ENCODE peak calls at places on chromosomes 4 and X, in four cellular contexts. H, X, K and N are unnamed samples.

GRCh38 chrX:31590581-31591113 is 518.8 kb upstream of the FTHL17 start:
- DNase-seq in K (no peak), H (peak; percentile 6), X (no peak), N (no peak)

GRCh38 chr4:7427326-7428260 is 7.1 kb downstream of the PSAPL1 start:
- DNase-seq in K (no peak), X (no peak), H (no peak), N (no peak)

GRCh38 chr4:25650271-25650670 is 5.4 kb upstream of the SLC34A2 start:
- DNase-seq in H (no peak), K (no peak), X (no peak), N (no peak)

GRCh38 chrX:38941675-38942074 is 140.4 kb downstream of the MID1IP1 start:
- DNase-seq in H (no peak), X (no peak), K (no peak), N (no peak)

GRCh38 chr4:128525939-128526630 is 238.5 kb upstream of the PGRMC2 start:
- DNase-seq in X (no peak), K (no peak), H (no peak), N (no peak)

GRCh38 chr4:7697326-7697725 is 242.3 kb downstream of the AFAP1 start:
- DNase-seq in H (no peak), X (no peak), K (no peak), N (no peak)

GRCh38 chr4:108416831-108417230 is 203.5 kb upstream of the RPL34 start:
- DNase-seq in K (no peak), H (no peak), X (no peak), N (no peak)

GRCh38 chr4:17132226-17132625 is 233.8 kb upstream of the LDB2 start:
- DNase-seq in X (no peak), H (no peak), K (no peak), N (no peak)

GRCh38 chr4:110197421-110198398 is 705 bp downstream of the ELOVL6 start:
- DNase-seq in K (no peak), X (no peak), H (peak; percentile 23), N (peak; percentile 27)

GRCh38 chr4:38860788-38861424 is 4.3 kb upstream of the TLR6 start:
- DNase-seq in H (peak; percentile 78), K (peak; percentile 41), X (peak; percentile 65), N (peak; percentile 46)

GRCh38 chr4:86482851-86483490 is 111.1 kb upstream of the PTPN13 start:
- DNase-seq in X (no peak), K (no peak), H (no peak), N (no peak)

GRCh38 chr4:40516651-40517050 is 113.0 kb downstream of the RBM47 start:
- DNase-seq in K (no peak), H (no peak), X (no peak), N (no peak)

GRCh38 chr4:40514409-40515025 is 115.1 kb downstream of the RBM47 start:
- DNase-seq in K (no peak), X (no peak), H (peak; percentile 41), N (no peak)

GRCh38 chr4:40511017-40511614 is 118.5 kb downstream of the RBM47 start:
- DNase-seq in X (no peak), K (no peak), H (no peak), N (no peak)

GRCh38 chr4:40515398-40516293 is 114.0 kb downstream of the RBM47 start:
- DNase-seq in K (peak; percentile 95), X (no peak), H (peak; percentile 82), N (peak; percentile 54)

DNA sequence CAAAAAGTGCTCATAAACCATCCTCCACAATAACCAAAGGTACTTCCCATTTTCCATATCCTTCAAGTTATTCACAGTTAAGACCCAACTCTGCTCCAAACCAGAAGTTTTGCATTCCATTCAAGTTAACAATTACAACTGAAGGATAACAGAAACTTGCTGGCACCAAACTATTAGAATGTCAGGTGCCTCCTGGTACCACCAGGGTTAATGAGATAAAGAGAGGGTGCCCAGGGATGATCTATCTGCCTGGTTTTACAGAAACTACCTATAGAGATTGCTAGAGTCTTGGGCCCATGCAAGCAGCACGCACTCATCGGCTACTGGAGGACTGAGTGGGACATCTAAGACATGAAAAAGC is 114.6 kb downstream of the RBM47 start:
- DNase-seq in H (no peak), K (no peak), X (no peak), N (no peak)
- TF ChIP-seq SPI1 in H (no peak), K (no peak), X (no peak), N (no peak)

GRCh38 chr4:137749466-137749865 is 217.2 kb upstream of the PCDH18 start:
- DNase-seq in H (no peak), K (no peak), X (no peak), N (no peak)
- TF ChIP-seq SPI1 in H (no peak), K (no peak), X (no peak), N (no peak)

DNA sequence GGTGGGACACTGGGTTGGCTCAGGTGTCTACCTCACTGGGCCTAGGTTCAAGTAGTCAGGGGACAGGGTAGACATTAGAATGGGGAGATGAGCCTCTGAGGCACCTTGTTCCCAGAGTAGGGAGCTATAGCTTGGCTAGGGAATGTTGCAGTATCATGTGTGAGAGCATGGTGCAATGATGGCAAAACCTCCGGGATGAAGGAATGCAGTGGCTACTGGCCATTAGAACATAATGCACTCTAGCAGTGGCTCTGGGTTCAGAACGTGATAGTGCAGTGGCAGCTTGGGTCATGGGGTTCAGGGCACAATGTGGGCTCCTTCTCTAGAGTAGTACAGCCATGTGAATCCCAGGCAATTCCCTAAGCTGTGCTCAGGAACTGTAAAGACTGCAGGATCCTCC is 471.5 kb downstream of the CCSER1 start:
- DNase-seq in H (no peak), K (no peak), X (no peak), N (no peak)
- TF ChIP-seq SPI1 in H (no peak), K (no peak), X (no peak), N (no peak)

GRCh38 chrX:72054776-72055495 is 76.8 kb downstream of the RTL5 start:
- DNase-seq in X (no peak), H (no peak), K (no peak), N (no peak)
- TF ChIP-seq SPI1 in X (no peak), H (no peak), K (no peak), N (no peak)

GRCh38 chrX:48890296-48890925 is 7.2 kb downstream of the TIMM17B start:
- DNase-seq in X (no peak), H (no peak), K (no peak), N (no peak)
- TF ChIP-seq SPI1 in X (no peak), H (peak; percentile 15), K (no peak), N (no peak)

GRCh38 chrX:98607739-98608138 is 1724.0 kb downstream of the RPA4 start:
- DNase-seq in H (no peak), K (no peak), X (no peak), N (no peak)
- TF ChIP-seq SPI1 in H (no peak), K (no peak), X (no peak), N (no peak)

DNA sequence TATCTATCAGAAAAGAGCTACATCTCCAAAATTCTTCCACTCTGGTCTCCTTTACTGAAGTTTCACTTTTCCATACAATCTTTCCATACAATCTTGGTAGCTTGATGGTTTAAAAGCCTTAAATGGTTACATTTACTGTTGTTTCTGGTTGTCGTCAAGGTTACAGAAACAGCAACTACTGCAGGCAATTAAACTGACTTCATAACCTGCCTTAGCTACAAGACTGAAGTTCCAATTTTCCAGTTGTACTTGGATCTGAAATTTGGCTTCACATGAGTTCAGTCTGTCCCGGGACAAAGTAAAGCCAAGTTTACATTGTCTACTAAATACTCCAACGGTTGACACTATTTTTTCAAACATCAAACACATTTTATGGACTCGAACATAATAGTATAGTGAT is 326.4 kb downstream of the ANKRD50 start:
- DNase-seq in K (no peak), H (no peak), X (no peak), N (no peak)
- TF ChIP-seq SPI1 in K (no peak), H (no peak), X (no peak), N (no peak)

GRCh38 chrX:17689971-17690409 is 47.3 kb upstream of the SCML1 start:
- DNase-seq in H (peak; percentile 32), K (peak; percentile 7), X (peak; percentile 54), N (no peak)
- TF ChIP-seq SPI1 in H (no peak), K (no peak), X (no peak), N (no peak)

DNA sequence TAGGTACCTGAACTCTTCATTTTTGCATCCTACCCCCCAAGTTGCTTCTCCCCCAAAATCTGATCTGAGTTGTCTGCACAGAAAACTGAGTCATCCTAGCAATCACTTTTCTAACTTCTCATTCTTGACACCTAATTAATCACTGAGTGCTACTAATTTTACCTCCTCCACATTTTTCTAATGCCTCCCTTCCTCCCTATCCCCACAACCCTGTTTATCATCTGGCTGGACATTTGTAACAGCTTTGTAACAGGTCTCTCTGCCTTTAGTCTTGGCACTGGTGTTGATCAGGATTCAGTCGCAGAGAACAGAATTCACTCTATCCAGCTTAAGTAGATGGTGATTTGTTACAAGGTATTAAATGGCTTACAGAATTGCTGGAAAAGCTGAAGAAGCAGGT is 303.9 kb upstream of the GATB start:
- DNase-seq in X (no peak), H (no peak), K (no peak), N (no peak)
- TF ChIP-seq SPI1 in X (no peak), H (no peak), K (no peak), N (no peak)